ENCODE peak calls at places on chromosomes 11 and 22, in five cellular contexts. B is pancreas; X is adrenal gland; I is lung; L is effector memory CD4-positive, alpha-beta T cell. O is an unnamed sample. For H3K4me1, the result is how much of the 10 kb centered on the place peaks cover.

GRCh38 chr22:30036656-30037055 is 43.6 kb upstream of the HORMAD2 start:
- DNase-seq in X (no peak), L (no peak), B (no peak), I (no peak), O (no peak)

GRCh38 chr11:111961389-111962300 is 24.5 kb downstream of the DIXDC1 start:
- DNase-seq in X (no peak), L (no peak), I (no peak), B (no peak), O (no peak)

GRCh38 chr11:104661901-104662300 is 236.4 kb downstream of the CASP12 start:
- DNase-seq in I (no peak), B (no peak), L (no peak), X (no peak), O (no peak)

GRCh38 chr11:27052668-27053067 is 12.1 kb downstream of the BBOX1 start:
- DNase-seq in X (no peak), L (no peak), B (no peak), I (no peak), O (no peak)

GRCh38 chr11:69490516-69490915 is 9.1 kb downstream of the LINC01488 start:
- DNase-seq in L (no peak), I (no peak), B (peak), X (no peak), O (no peak)

GRCh38 chr11:115170133-115170815 is 333.9 kb downstream of the CADM1 start:
- DNase-seq in L (no peak), B (no peak), I (no peak), X (peak), O (no peak)

GRCh38 chr11:59787255-59787588 is 23.4 kb downstream of the MRPL16 start:
- DNase-seq in L (no peak), B (no peak), X (no peak), I (no peak), O (no peak)

GRCh38 chr11:108983621-108984020 is 318.8 kb downstream of the DDX10 start:
- DNase-seq in I (no peak), L (no peak), X (no peak), B (no peak), O (no peak)

GRCh38 chr22:36873614-36874308 is 13.0 kb downstream of the NCF4 start:
- DNase-seq in X (peak), L (no peak), B (no peak), I (peak), O (no peak)

GRCh38 chr11:110473666-110474065 is 43.9 kb downstream of the FDX1 start:
- DNase-seq in I (no peak), X (no peak), L (no peak), B (no peak), O (no peak)

GRCh38 chr22:36862251-36863242 is 1.7 kb downstream of the NCF4 start:
- DNase-seq in X (peak), B (no peak), I (peak), L (no peak), O (no peak)

GRCh38 chr22:44342347-44342956 is 29.7 kb upstream of the SHISAL1 start:
- DNase-seq in I (no peak), L (no peak), X (no peak), B (no peak), O (no peak)

GRCh38 chr11:108538022-108538424 is 39.8 kb upstream of the POGLUT3 start:
- DNase-seq in I (peak), X (no peak), B (no peak), L (no peak), O (no peak)

GRCh38 chr11:44226945-44227344 is 83.0 kb downstream of the ALX4 start:
- DNase-seq in I (no peak), X (no peak), L (no peak), B (no peak), O (no peak)

GRCh38 chr11:19628018-19628417 is 84.6 kb upstream of the NAV2 start:
- DNase-seq in B (no peak), I (peak), X (peak), L (no peak), O (peak)

GRCh38 chr22:40951795-40952602 is 821 bp downstream of the RBX1 start:
- DNase-seq in X (no peak), I (no peak), B (no peak), L (no peak), O (no peak)

GRCh38 chr11:27215471-27216267 is 147.3 kb downstream of the CCDC34 start:
- DNase-seq in I (peak), B (no peak), X (peak), L (no peak), O (peak)

GRCh38 chr11:35088226-35088625 is 50.7 kb upstream of the CD44 start:
- DNase-seq in L (no peak), B (no peak), I (no peak), X (no peak), O (no peak)

GRCh38 chr11:35089724-35090505 is 49.1 kb upstream of the CD44 start:
- DNase-seq in X (no peak), B (no peak), I (no peak), L (no peak), O (no peak)

GRCh38 chr11:35087648-35088047 is 51.3 kb upstream of the CD44 start:
- DNase-seq in L (no peak), X (no peak), I (no peak), B (no peak), O (no peak)

GRCh38 chr11:35085766-35086165 is 53.2 kb upstream of the CD44 start:
- DNase-seq in X (no peak), B (no peak), L (no peak), I (no peak), O (no peak)

GRCh38 chr11:35088676-35089075 is 50.3 kb upstream of the CD44 start:
- DNase-seq in X (no peak), I (no peak), B (no peak), L (no peak), O (no peak)
- H3K4me1 ChIP-seq in X (under half), I (under half), B (under half), L (under half), O (under half)

GRCh38 chr11:84963240-84963639 is 663.9 kb downstream of the DLG2 start:
- DNase-seq in X (no peak), B (no peak), I (no peak), L (no peak), O (no peak)

GRCh38 chr11:84969103-84969502 is 658.0 kb downstream of the DLG2 start:
- DNase-seq in L (no peak), I (no peak), X (no peak), B (no peak), O (no peak)

GRCh38 chr11:84962018-84962417 is 665.1 kb downstream of the DLG2 start:
- DNase-seq in B (no peak), L (no peak), I (no peak), X (no peak), O (no peak)

DNA sequence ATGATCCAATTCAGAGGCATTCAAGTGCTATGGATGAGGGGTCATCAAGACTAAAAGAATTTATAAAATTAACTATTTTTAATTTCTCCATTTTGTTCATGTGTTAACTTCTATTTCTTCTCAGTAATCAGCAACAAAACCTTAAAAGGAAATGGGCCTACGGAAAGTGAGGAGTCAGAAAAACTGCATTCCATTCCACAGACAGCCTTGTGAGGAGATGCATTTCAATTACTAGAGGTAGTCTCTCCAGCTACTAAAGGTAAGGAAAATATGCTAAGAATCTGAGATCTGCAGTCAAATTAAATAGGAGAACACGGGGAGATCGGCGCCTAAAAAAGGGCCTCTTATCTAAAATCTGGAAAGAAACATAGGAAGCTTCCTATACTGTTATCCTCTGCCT is 661.7 kb downstream of the DLG2 start:
- DNase-seq in X (no peak), L (no peak), B (no peak), I (no peak), O (no peak)
- H3K27ac ChIP-seq in X (no peak), L (no peak), B (no peak), I (no peak), O (no peak)

GRCh38 chr22:47674600-47674999 is 912.1 kb downstream of the TBC1D22A start:
- DNase-seq in X (no peak), L (no peak), B (no peak), I (no peak), O (no peak)

GRCh38 chr22:47678048-47678447 is 915.6 kb downstream of the TBC1D22A start:
- DNase-seq in I (no peak), X (no peak), B (no peak), L (no peak), O (no peak)

GRCh38 chr22:47676685-47677084 is 914.2 kb downstream of the TBC1D22A start:
- DNase-seq in X (no peak), L (no peak), I (no peak), B (no peak), O (no peak)

DNA sequence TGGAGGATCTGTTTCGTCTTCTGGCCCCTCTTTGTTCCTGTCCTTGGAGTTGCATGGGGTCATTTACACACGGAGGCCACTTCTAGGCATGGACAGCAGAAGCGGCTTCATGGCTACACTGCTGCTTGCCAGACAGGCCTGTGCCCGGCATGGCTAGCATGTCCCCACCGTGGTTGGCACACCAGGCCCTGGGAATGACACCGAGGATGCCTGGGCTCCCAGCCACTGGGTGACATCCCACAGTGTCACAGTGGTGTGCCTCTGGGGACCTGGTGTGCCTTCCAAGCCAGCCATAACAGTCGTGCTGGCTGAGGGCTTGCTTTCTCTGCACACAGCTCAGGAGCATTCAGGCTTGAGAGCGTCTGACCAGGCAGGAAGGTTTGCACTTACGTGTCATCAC is 910.1 kb downstream of the TBC1D22A start:
- DNase-seq in B (no peak), L (no peak), X (no peak), I (no peak), O (no peak)
- H3K4me1 ChIP-seq in B (under half), L (under half), X (under half), I (under half), O (under half)

GRCh38 chr11:1271406-1271805 is 38.0 kb downstream of the TOLLIP start:
- DNase-seq in B (no peak), I (no peak), X (no peak), L (no peak), O (no peak)
- H3K27ac ChIP-seq in B (no peak), I (no peak), X (no peak), L (no peak), O (no peak)

DNA sequence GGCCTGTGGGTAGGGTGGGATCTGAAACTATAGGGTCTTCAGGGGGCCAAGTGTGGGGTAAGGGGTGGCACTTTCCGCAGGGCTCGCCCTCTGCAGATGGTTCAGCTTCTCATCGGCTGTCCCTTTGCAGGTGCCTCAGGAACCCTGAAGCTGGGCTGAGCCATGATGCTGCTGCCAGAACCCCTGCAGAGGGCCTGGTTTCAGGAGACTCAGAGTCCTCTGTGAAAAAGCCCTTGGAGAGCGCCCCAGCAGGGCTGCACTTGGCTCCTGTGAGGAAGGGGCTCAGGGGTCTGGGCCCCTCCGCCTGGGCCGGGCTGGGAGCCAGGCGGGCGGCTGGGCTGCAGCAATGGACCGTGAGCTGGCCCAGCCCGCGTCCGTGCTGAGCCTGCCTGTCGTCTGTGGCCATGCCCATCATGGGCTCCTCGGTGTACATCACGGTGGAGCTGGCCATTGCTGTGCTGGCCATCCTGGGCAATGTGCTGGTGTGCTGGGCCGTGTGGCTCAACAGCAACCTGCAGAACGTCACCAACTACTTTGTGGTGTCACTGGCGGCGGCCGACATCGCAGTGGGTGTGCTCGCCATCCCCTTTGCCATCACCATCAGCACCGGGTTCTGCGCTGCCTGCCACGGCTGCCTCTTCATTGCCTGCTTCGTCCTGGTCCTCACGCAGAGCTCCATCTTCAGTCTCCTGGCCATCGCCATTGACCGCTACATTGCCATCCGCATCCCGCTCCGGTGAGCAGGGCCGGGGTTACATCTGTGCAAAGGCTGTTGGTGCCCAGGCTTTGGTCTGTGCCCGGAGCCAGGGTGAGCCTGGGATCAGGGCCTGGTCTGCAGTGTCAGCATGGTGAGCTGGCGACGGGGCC is 5.8 kb downstream of the ADORA2A start:
- DNase-seq in L (no peak), X (no peak), I (no peak), B (peak), O (no peak)
- H3K4me1 ChIP-seq in L (half or more), X (under half), I (under half), B (under half), O (under half)

GRCh38 chr11:118746988-118747585 is 43.9 kb downstream of the DDX6 start:
- DNase-seq in I (no peak), B (no peak), X (no peak), L (no peak), O (no peak)
- H3K27ac ChIP-seq in I (no peak), B (no peak), X (no peak), L (no peak), O (no peak)

GRCh38 chr11:118168316-118168715 is 8.1 kb downstream of the SCN2B start:
- DNase-seq in L (no peak), I (no peak), B (no peak), X (no peak), O (no peak)
- H3K4me1 ChIP-seq in L (under half), I (under half), B (under half), X (under half), O (under half)

GRCh38 chr22:32775957-32776356 is 25.5 kb upstream of the TIMP3 start:
- DNase-seq in B (no peak), L (no peak), I (no peak), X (no peak), O (no peak)
- H3K27ac ChIP-seq in B (no peak), L (no peak), I (no peak), X (no peak), O (no peak)

GRCh38 chr11:10808553-10809372 is at the start of gene EIF4G2:
- DNase-seq in I (peak), B (peak), L (peak), X (peak), O (peak)

GRCh38 chr11:10803676-10804075 is 5.0 kb downstream of the EIF4G2 start:
- DNase-seq in X (no peak), L (no peak), I (no peak), B (no peak), O (no peak)

GRCh38 chr11:10805741-10806140 is 3.0 kb downstream of the EIF4G2 start:
- DNase-seq in X (no peak), B (no peak), I (no peak), L (no peak), O (no peak)

GRCh38 chr11:10807629-10808552 is 835 bp downstream of the EIF4G2 start:
- DNase-seq in X (peak), L (peak), I (peak), B (peak), O (peak)

GRCh38 chr11:10806206-10806605 is 2.5 kb downstream of the EIF4G2 start:
- DNase-seq in B (no peak), L (no peak), X (no peak), I (no peak), O (no peak)
- H3K4me1 ChIP-seq in B (under half), L (under half), X (under half), I (under half), O (under half)